ENCODE peak calls at places on chromosome 7, in seven cellular contexts. O is nephron progenitor cell, A is astrocyte, T is OCI-LY7, H is epithelial cell of proximal tubule, F is lower lobe of right lung, M is fibroblast of mammary gland. J is an unnamed sample.

GRCh38 chr7:151063212-151063561 is 3.8 kb downstream of the SLC4A2 start:
- DNase-seq in O (no peak), A (peak; percentile 57), T (no peak), H (no peak), F (no peak), M (peak; percentile 77), J (no peak)

GRCh38 chr7:36735172-36735571 is 10.9 kb upstream of the AOAH start:
- DNase-seq in O (no peak), A (peak; percentile 42), T (no peak), H (no peak), F (no peak), M (no peak), J (no peak)

GRCh38 chr7:76358053-76358477 is 726 bp downstream of the YWHAG start:
- DNase-seq in O (no peak), A (no peak), T (peak; percentile 64), H (no peak), F (peak; percentile 84), M (no peak), J (no peak)

GRCh38 chr7:6648815-6649104 is 11.6 kb downstream of the ZNF316 start:
- DNase-seq in O (no peak), A (no peak), T (no peak), H (no peak), F (no peak), M (no peak), J (no peak)

GRCh38 chr7:8133188-8133848 is 128.6 kb downstream of the ICA1 start:
- DNase-seq in O (no peak), A (no peak), T (no peak), H (peak; percentile 89), F (no peak), M (no peak), J (no peak)

GRCh38 chr7:89003619-89003956 is 208.1 kb upstream of the TEX47 start:
- DNase-seq in O (no peak), A (no peak), T (no peak), H (no peak), F (no peak), M (no peak), J (no peak)

GRCh38 chr7:34845666-34846361 is 187.8 kb downstream of the NPSR1 start:
- DNase-seq in O (no peak), A (peak; percentile 46), T (no peak), H (no peak), F (no peak), M (no peak), J (no peak)

GRCh38 chr7:22339725-22340390 is 17.1 kb downstream of the RAPGEF5 start:
- DNase-seq in O (no peak), A (no peak), T (peak; percentile 42), H (no peak), F (no peak), M (no peak), J (no peak)

GRCh38 chr7:17015575-17015974 is 133.8 kb upstream of the AGR3 start:
- DNase-seq in O (no peak), A (peak; percentile 80), T (no peak), H (no peak), F (no peak), M (peak; percentile 21), J (no peak)

GRCh38 chr7:158094671-158095256 is 492.9 kb downstream of the PTPRN2 start:
- DNase-seq in O (no peak), A (no peak), T (no peak), H (no peak), F (peak; percentile 30), M (no peak), J (no peak)

DNA sequence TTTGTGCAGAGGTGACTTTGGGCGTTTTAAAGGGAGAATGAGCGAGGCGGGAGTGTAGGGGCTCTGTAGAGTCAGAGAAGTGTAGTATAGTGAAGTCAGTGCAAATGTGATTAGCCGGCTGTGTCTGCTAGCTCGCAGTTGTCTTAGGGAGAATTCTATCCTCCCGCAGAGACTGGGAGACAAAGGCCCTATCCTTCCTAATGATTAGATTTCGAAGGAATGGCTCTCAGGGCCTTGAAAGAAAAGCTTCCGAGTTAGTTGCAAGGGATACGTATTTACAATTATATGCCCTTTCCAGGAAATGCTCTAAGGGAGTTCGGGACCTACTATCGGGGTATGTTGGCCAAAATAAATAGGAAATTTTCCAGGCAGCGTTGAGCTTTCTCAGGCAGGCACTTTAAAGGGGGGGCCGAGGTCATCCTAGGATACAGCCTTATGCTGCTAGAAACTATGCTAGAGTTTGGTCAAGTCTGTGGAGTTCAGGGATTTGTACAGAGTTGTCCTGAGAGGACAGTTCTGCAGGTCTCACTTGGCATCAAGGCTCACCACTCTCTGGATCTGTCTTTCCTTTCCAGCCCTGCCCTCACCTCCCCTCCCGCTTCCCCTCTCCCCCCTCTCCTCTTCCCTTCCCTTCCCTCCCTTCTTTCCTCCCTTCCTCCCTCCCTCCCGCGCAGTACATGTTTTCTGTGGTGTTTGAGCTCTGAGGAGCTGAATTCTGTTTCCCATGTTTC is 850 bp downstream of the MRPL32 start:
- DNase-seq in O (peak; percentile 18), A (no peak), T (peak; percentile 39), H (no peak), F (no peak), M (peak; percentile 43), J (no peak)
- TF ChIP-seq CTCF in O (no peak), A (no peak), T (no peak), H (no peak), F (no peak), M (no peak), J (no peak)

GRCh38 chr7:52030722-52031121 is 714.1 kb upstream of the COBL start:
- DNase-seq in O (no peak), A (no peak), T (no peak), H (no peak), F (no peak), M (no peak), J (no peak)
- TF ChIP-seq CTCF in O (no peak), A (no peak), T (no peak), H (no peak), F (no peak), M (no peak), J (no peak)

DNA sequence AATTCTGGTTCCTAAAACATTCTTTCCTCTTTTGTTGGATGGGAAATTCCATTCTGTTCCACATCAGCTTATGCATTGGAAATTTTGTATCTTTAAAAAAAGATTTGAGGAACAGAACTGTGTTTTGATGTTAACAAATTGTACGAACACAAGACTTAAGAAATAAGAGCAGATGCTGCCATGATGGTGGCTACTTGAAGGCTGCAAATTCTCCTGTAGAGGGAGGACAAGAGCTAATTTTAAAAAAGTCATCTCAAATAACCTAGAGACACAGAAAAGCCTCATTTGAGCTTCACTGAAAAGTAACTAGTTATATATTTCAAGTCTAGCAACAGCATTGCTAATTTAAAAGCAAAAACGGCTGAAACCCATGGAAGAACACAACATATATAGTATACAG is 29.8 kb downstream of the NDUFB2 start:
- DNase-seq in O (no peak), A (no peak), T (peak; percentile 24), H (no peak), F (no peak), M (peak; percentile 42), J (no peak)
- TF ChIP-seq CTCF in O (peak; percentile 37), A (peak; percentile 36), T (peak; percentile 68), H (peak; percentile 70), F (no peak), M (peak; percentile 46), J (peak; percentile 31)

DNA sequence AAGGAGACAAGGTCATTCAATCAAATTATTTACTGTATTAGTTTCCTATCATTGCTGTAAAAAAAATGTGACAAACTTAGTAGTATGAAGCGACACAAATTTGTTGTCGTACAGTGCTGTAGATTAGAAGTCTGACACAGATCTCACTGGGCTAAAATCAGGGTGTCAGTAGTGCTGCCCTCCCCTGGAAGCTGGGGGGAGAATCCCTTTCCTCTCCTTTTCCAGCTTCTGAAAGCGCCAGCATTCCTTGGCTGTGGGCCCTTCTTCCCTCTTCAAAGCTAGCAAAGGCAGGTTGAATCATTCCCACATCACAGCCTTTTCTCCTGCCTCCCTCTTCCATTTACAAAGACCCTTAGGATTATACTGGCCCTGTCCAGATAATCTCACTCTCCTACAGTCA is 28.0 kb downstream of the VPS41 start:
- DNase-seq in O (no peak), A (peak; percentile 4), T (no peak), H (no peak), F (no peak), M (no peak), J (no peak)
- TF ChIP-seq CTCF in O (no peak), A (no peak), T (no peak), H (peak; percentile 8), F (no peak), M (no peak), J (no peak)

GRCh38 chr7:84614821-84615506 is 420.4 kb upstream of the SEMA3A start:
- DNase-seq in O (no peak), A (no peak), T (no peak), H (peak; percentile 25), F (no peak), M (peak; percentile 41), J (no peak)
- TF ChIP-seq CTCF in O (no peak), A (no peak), T (peak; percentile 13), H (peak; percentile 42), F (no peak), M (peak; percentile 26), J (no peak)

DNA sequence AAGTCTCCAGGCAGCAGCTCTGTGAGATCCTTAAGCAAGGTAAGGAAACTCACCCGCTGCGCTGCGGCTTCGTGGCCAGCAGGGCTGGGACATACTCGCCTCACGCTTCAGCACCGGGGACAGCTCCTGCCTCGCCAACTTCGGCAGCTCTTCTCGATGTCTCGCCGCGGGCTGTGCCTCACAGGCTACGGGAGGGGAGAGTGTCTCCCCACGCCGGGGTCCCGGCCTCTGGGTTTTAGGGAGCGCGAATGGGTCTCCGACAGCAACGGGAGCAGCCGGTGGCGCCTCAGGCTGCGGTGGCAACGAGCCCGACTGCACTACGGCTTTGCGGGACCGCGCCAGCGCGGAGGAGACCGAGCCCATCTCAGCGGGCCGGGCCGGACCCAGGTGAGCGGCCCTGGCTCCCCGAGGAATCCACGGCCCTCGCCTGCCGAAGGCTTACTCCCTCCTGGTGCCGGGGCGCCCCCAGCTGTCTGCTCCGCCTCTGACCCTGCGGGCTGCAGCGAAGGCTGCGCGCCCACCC is 62.4 kb downstream of the LSM5 start:
- DNase-seq in O (peak; percentile 99), A (peak; percentile 66), T (peak; percentile 2), H (peak; percentile 9), F (peak; percentile 75), M (peak; percentile 75), J (peak; percentile 69)
- TF ChIP-seq CTCF in O (peak; percentile 47), A (peak; percentile 40), T (no peak), H (peak; percentile 50), F (peak; percentile 25), M (peak; percentile 48), J (no peak)

GRCh38 chr7:55951637-55952351 is at the start of gene MRPS17:
- DNase-seq in O (peak; percentile 85), A (peak; percentile 74), T (peak; percentile 94), H (peak; percentile 37), F (peak; percentile 96), M (peak; percentile 83), J (peak; percentile 99)
- TF ChIP-seq CTCF in O (no peak), A (no peak), T (no peak), H (no peak), F (no peak), M (no peak), J (no peak)

GRCh38 chr7:113015038-113015645 is 71.5 kb downstream of the GPR85 start:
- DNase-seq in O (no peak), A (peak; percentile 16), T (peak; percentile 6), H (peak; percentile 10), F (no peak), M (peak; percentile 61), J (no peak)
- TF ChIP-seq CTCF in O (no peak), A (peak; percentile 34), T (peak; percentile 73), H (peak; percentile 57), F (peak; percentile 52), M (peak; percentile 51), J (peak; percentile 16)

GRCh38 chr7:155170331-155170730 is 100.2 kb downstream of the HTR5A start:
- DNase-seq in O (no peak), A (no peak), T (no peak), H (no peak), F (no peak), M (no peak), J (no peak)
- TF ChIP-seq CTCF in O (no peak), A (no peak), T (no peak), H (no peak), F (no peak), M (no peak), J (no peak)